ENCODE peak calls at places on chromosome 15, in ten cellular contexts. W, N, F, A, G, T, R, Y, X and C are unnamed samples.
A peak's percentile ranks its signal among the peaks of the same experiment; 100 is the strongest.

GRCh38 chr15:32852771-32853170 is 135.0 kb downstream of the GREM1 start:
- DNase-seq in W (no peak), N (no peak), F (no peak), A (peak; percentile 47), G (no peak), T (no peak), R (no peak), Y (peak; percentile 61), X (no peak), C (no peak)

GRCh38 chr15:81407679-81408078 is 33.7 kb upstream of the TMC3 start:
- DNase-seq in W (no peak), N (no peak), F (no peak), A (no peak), G (no peak), T (no peak), R (no peak), Y (no peak), X (no peak), C (no peak)

GRCh38 chr15:29089731-29090616 is 179.6 kb downstream of the NSMCE3 start:
- DNase-seq in W (no peak), N (no peak), F (no peak), A (peak; percentile 72), G (no peak), T (no peak), R (no peak), Y (no peak), X (no peak), C (no peak)

GRCh38 chr15:90375071-90375470 is 13.0 kb upstream of the IQGAP1 start:
- DNase-seq in W (no peak), N (no peak), F (no peak), A (no peak), G (no peak), T (no peak), R (no peak), Y (no peak), X (no peak), C (no peak)

GRCh38 chr15:40441012-40441735 is 421 bp downstream of the BAHD1 start:
- DNase-seq in W (no peak), N (no peak), F (no peak), A (no peak), G (no peak), T (no peak), R (no peak), Y (no peak), X (no peak), C (no peak)

GRCh38 chr15:62462268-62462667 is 297.2 kb upstream of the C2CD4B start:
- DNase-seq in W (no peak), N (no peak), F (no peak), A (no peak), G (no peak), T (no peak), R (no peak), Y (peak; percentile 67), X (no peak), C (no peak)

GRCh38 chr15:101406796-101407195 is 82.7 kb downstream of the PCSK6 start:
- DNase-seq in W (no peak), N (no peak), F (no peak), A (no peak), G (no peak), T (no peak), R (no peak), Y (peak; percentile 46), X (no peak), C (no peak)

GRCh38 chr15:99100245-99101173 is 4.4 kb upstream of the SYNM start:
- DNase-seq in W (peak; percentile 65), N (peak; percentile 35), F (no peak), A (peak; percentile 74), G (peak; percentile 30), T (no peak), R (peak; percentile 74), Y (peak; percentile 89), X (peak; percentile 5), C (no peak)

GRCh38 chr15:43285609-43286037 is 18.9 kb upstream of the TGM5 start:
- DNase-seq in W (peak; percentile 66), N (peak; percentile 51), F (no peak), A (peak; percentile 83), G (peak; percentile 36), T (peak; percentile 67), R (no peak), Y (peak; percentile 64), X (peak; percentile 44), C (peak; percentile 31)

GRCh38 chr15:69990566-69991391 is 106.9 kb downstream of the TLE3 start:
- DNase-seq in W (no peak), N (no peak), F (no peak), A (no peak), G (no peak), T (no peak), R (no peak), Y (no peak), X (no peak), C (no peak)

GRCh38 chr15:88617031-88617722 is 4.0 kb upstream of the AEN start:
- DNase-seq in W (no peak), N (no peak), F (no peak), A (no peak), G (no peak), T (no peak), R (no peak), Y (peak; percentile 9), X (no peak), C (no peak)

GRCh38 chr15:74383286-74383685 is 15.8 kb upstream of the CYP11A1 start:
- DNase-seq in W (no peak), N (no peak), F (no peak), A (no peak), G (no peak), T (no peak), R (no peak), Y (no peak), X (no peak), C (no peak)

GRCh38 chr15:36407647-36408046 is 171.8 kb upstream of the CDIN1 start:
- DNase-seq in W (no peak), N (no peak), F (no peak), A (peak; percentile 87), G (no peak), T (no peak), R (no peak), Y (peak; percentile 65), X (no peak), C (no peak)

GRCh38 chr15:94970831-94971230 is 739.5 kb downstream of the MCTP2 start:
- DNase-seq in W (no peak), N (no peak), F (no peak), A (no peak), G (no peak), T (no peak), R (no peak), Y (no peak), X (no peak), C (no peak)

GRCh38 chr15:63474810-63475316 is 29.5 kb upstream of the USP3 start:
- DNase-seq in W (no peak), N (no peak), F (no peak), A (no peak), G (no peak), T (no peak), R (no peak), Y (no peak), X (no peak), C (no peak)

GRCh38 chr15:85718271-85718971 is 76.3 kb downstream of the KLHL25 start:
- DNase-seq in W (no peak), N (no peak), F (no peak), A (no peak), G (no peak), T (no peak), R (no peak), Y (no peak), X (no peak), C (no peak)

GRCh38 chr15:34014556-34014955 is 24.4 kb downstream of the AVEN start:
- DNase-seq in W (no peak), N (no peak), F (no peak), A (peak; percentile 82), G (no peak), T (no peak), R (no peak), Y (no peak), X (no peak), C (no peak)

GRCh38 chr15:40253179-40253790 is 14.4 kb downstream of the PAK6 start:
- DNase-seq in W (no peak), N (no peak), F (no peak), A (no peak), G (no peak), T (no peak), R (no peak), Y (no peak), X (no peak), C (no peak)

GRCh38 chr15:28890711-28891495 is 5.1 kb downstream of the APBA2 start:
- DNase-seq in W (peak; percentile 25), N (no peak), F (no peak), A (peak; percentile 67), G (no peak), T (no peak), R (no peak), Y (no peak), X (no peak), C (no peak)

GRCh38 chr15:76012021-76012551 is at the start of gene NRG4:
- DNase-seq in W (peak; percentile 39), N (peak; percentile 1), F (no peak), A (peak; percentile 42), G (no peak), T (no peak), R (no peak), Y (peak; percentile 34), X (no peak), C (no peak)

GRCh38 chr15:35753486-35753885 is 207.5 kb upstream of the DPH6 start:
- DNase-seq in W (peak; percentile 4), N (no peak), F (no peak), A (peak; percentile 57), G (no peak), T (no peak), R (no peak), Y (no peak), X (no peak), C (no peak)

GRCh38 chr15:25611603-25612002 is 172.8 kb upstream of the UBE3A start:
- DNase-seq in W (no peak), N (no peak), F (no peak), A (no peak), G (no peak), T (no peak), R (no peak), Y (no peak), X (no peak), C (no peak)

GRCh38 chr15:101445109-101445508 is 44.4 kb downstream of the PCSK6 start:
- DNase-seq in W (no peak), N (no peak), F (no peak), A (no peak), G (no peak), T (no peak), R (no peak), Y (no peak), X (no peak), C (no peak)

GRCh38 chr15:89121414-89121813 is 33.2 kb downstream of the ABHD2 start:
- DNase-seq in W (no peak), N (no peak), F (no peak), A (peak; percentile 61), G (no peak), T (no peak), R (no peak), Y (no peak), X (no peak), C (no peak)

GRCh38 chr15:95492388-95493070 is 838.0 kb upstream of the NR2F2 start:
- DNase-seq in W (peak; percentile 65), N (no peak), F (no peak), A (no peak), G (no peak), T (no peak), R (no peak), Y (peak; percentile 66), X (no peak), C (no peak)

GRCh38 chr15:25372298-25372697 is 66.5 kb downstream of the UBE3A start:
- DNase-seq in W (no peak), N (no peak), F (no peak), A (peak; percentile 66), G (no peak), T (no peak), R (no peak), Y (no peak), X (no peak), C (no peak)